ENCODE peak calls at places on chromosomes 3 and 15, in six cellular contexts. O, E, K, X, J and V are unnamed samples.
A peak's percentile ranks its signal among the peaks of the same experiment; 100 is the strongest.

GRCh38 chr15:66901336-66902100 is 163.9 kb upstream of the SMAD3 start:
- DNase-seq in O (peak; percentile 34), E (no peak), K (no peak), X (no peak), J (no peak), V (no peak)

GRCh38 chr3:133745981-133746721 is at the start of gene TF:
- DNase-seq in O (peak; percentile 97), E (no peak), K (peak; percentile 64), X (no peak), J (no peak), V (no peak)

GRCh38 chr3:177396707-177397106 is 199.4 kb upstream of the TBL1XR1 start:
- DNase-seq in O (no peak), E (no peak), K (no peak), X (no peak), J (no peak), V (no peak)

GRCh38 chr3:112466041-112466440 is 33.2 kb downstream of the BTLA start:
- DNase-seq in O (no peak), E (no peak), K (no peak), X (no peak), J (no peak), V (no peak)

GRCh38 chr15:41919954-41920538 is 26.2 kb upstream of the SPTBN5 start:
- DNase-seq in O (no peak), E (no peak), K (no peak), X (no peak), J (no peak), V (no peak)

GRCh38 chr15:98966036-98966787 is 41.4 kb downstream of the PGPEP1L start:
- DNase-seq in O (no peak), E (no peak), K (no peak), X (no peak), J (no peak), V (no peak)

GRCh38 chr3:57397175-57398026 is 104.9 kb upstream of the ASB14 start:
- DNase-seq in O (peak; percentile 7), E (peak; percentile 85), K (no peak), X (peak; percentile 69), J (peak; percentile 2), V (peak; percentile 49)

GRCh38 chr15:71743861-71744382 is 66.4 kb upstream of the NR2E3 start:
- DNase-seq in O (peak; percentile 40), E (peak; percentile 68), K (peak; percentile 76), X (peak; percentile 65), J (peak; percentile 41), V (no peak)

GRCh38 chr3:55329849-55330248 is 157.3 kb downstream of the WNT5A start:
- DNase-seq in O (no peak), E (no peak), K (no peak), X (no peak), J (no peak), V (no peak)